ENCODE peak calls at places on chromosome 6, in six cellular contexts. T is adrenal gland, A is neuronal stem cell, E is mesenchymal stem cell, V is heart left ventricle, Y is H1. S is an unnamed sample.

GRCh38 chr6:170206931-170207431 is 83.9 kb downstream of the DLL1 start:
- DNase-seq in T (peak; percentile 12), A (no peak), E (no peak), V (no peak), Y (no peak), S (no peak)

GRCh38 chr6:78483546-78483945 is 383.8 kb upstream of the IRAK1BP1 start:
- DNase-seq in T (no peak), A (no peak), E (no peak), V (no peak), Y (no peak), S (no peak)

GRCh38 chr6:106527979-106528378 is 101.3 kb downstream of the RTN4IP1 start:
- DNase-seq in T (no peak), A (no peak), E (peak; percentile 84), V (no peak), Y (no peak), S (peak; percentile 89)

GRCh38 chr6:105819774-105820173 is 266.4 kb upstream of the PRDM1 start:
- DNase-seq in T (no peak), A (no peak), E (no peak), V (no peak), Y (no peak), S (no peak)

GRCh38 chr6:40610229-40610628 is 23.1 kb upstream of the LRFN2 start:
- DNase-seq in T (no peak), A (no peak), E (no peak), V (no peak), Y (no peak), S (no peak)

GRCh38 chr6:67009818-67010217 is 1302.8 kb upstream of the EYS start:
- DNase-seq in T (no peak), A (no peak), E (no peak), V (no peak), Y (peak; percentile 3), S (peak; percentile 10)

GRCh38 chr6:31225735-31226134 is 46.2 kb downstream of the HLA-C start:
- DNase-seq in T (no peak), A (no peak), E (no peak), V (no peak), Y (no peak), S (no peak)

GRCh38 chr6:130307752-130308361 is 58.0 kb upstream of the TMEM200A start:
- DNase-seq in T (no peak), A (no peak), E (peak; percentile 67), V (no peak), Y (no peak), S (peak; percentile 81)

DNA sequence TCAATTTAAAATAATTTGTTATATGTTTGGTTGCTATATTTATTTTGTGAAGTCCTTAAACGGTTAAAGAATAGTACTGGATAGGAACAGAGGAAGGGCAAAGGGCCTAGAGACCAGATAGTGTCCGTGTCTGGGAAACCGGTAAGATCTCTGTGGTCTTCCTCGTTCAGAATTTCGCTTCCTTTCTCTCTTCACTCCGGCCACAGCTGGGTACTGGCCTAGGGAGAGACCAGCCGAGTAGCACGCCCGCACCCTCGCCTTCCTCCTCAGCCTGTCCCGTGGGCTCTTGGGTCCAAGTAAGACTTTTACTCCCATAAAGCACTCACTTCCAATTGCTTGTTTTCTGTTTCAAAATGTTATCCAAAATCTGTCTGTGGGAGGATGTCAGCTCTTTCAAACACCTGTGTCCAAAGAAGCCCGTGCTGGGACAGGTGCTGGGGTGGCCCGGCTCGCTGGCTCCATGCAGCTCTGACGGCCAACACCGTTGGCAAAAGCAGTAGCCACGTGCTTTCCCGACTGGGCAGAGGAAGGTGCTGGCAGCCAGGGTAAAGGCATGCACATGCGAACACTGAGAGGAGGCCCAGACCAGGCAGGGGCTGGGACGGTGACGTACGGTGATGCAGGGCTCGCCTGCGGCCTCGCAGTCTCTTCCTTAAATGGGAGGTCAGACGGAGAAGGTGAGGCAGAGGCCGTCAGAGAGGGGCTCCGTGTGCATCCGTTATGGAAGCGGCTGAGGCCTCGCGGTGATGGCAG is 112.2 kb downstream of the IRF4 start:
- DNase-seq in T (no peak), A (no peak), E (no peak), V (peak; percentile 56), Y (no peak), S (no peak)
- H3K27ac ChIP-seq in T (no peak overlapping the region), A (no peak overlapping the region), E (no peak overlapping the region), V (no peak overlapping the region), Y (no peak overlapping the region), S (no peak overlapping the region)

DNA sequence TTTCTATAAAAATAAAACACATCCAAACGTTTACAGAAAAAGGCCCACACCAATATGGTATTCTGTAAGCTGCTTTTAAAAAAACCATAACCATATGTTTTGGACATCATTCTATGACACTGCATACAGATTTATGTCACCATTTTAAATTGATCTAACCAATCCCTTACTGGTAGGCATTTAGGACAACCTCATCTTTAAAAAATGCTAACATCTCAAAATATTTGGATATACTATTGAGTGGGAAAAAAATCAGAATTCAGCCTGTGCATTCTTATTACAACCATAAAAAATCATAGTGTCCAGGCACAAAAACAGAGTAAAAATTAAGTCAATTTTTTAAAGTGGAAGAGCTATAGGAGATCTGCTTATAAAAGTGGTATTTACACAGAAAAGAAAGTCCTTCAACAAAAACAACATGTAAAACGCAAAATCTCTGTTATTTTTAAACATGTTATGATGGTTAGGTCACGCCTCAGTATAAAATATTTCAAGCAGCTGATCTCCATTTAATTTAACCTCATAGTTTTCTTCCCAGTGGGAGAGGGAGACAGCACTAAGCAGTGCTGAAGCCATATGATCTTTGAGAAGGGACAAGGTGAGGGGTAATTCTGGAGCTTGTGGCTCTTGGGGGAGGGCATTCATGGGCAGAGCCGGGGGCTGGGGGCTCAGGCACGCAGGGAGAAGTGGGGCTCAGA is 21.2 kb downstream of the TRAM2 start:
- DNase-seq in T (no peak), A (no peak), E (no peak), V (no peak), Y (no peak), S (no peak)
- H3K4me1 ChIP-seq in T (peaks cover 25% of the 10 kb centered on the region), A (peaks cover 29% of the 10 kb centered on the region), E (peaks cover 36% of the 10 kb centered on the region), V (no peaks in the 10 kb centered on the region), Y (peaks cover 30% of the 10 kb centered on the region), S (peaks cover 24% of the 10 kb centered on the region)

GRCh38 chr6:11766056-11766455 is 12.5 kb downstream of the ADTRP start:
- DNase-seq in T (no peak), A (no peak), E (peak; percentile 56), V (no peak), Y (no peak), S (no peak)
- H3K27ac ChIP-seq in T (peak overlapping the region; percentile 57), A (no peak overlapping the region), E (peak overlapping the region; percentile 95), V (no peak overlapping the region), Y (no peak overlapping the region), S (peak overlapping the region; percentile 79)

GRCh38 chr6:44120692-44121443 is 6.4 kb downstream of the MRPL14 start:
- DNase-seq in T (no peak), A (no peak), E (no peak), V (no peak), Y (no peak), S (no peak)
- H3K4me1 ChIP-seq in T (peaks cover 95% of the 10 kb centered on the region), A (peaks cover 16% of the 10 kb centered on the region), E (peaks cover 33% of the 10 kb centered on the region), V (peaks cover 4% of the 10 kb centered on the region), Y (peaks cover 10% of the 10 kb centered on the region), S (peaks cover 46% of the 10 kb centered on the region)

DNA sequence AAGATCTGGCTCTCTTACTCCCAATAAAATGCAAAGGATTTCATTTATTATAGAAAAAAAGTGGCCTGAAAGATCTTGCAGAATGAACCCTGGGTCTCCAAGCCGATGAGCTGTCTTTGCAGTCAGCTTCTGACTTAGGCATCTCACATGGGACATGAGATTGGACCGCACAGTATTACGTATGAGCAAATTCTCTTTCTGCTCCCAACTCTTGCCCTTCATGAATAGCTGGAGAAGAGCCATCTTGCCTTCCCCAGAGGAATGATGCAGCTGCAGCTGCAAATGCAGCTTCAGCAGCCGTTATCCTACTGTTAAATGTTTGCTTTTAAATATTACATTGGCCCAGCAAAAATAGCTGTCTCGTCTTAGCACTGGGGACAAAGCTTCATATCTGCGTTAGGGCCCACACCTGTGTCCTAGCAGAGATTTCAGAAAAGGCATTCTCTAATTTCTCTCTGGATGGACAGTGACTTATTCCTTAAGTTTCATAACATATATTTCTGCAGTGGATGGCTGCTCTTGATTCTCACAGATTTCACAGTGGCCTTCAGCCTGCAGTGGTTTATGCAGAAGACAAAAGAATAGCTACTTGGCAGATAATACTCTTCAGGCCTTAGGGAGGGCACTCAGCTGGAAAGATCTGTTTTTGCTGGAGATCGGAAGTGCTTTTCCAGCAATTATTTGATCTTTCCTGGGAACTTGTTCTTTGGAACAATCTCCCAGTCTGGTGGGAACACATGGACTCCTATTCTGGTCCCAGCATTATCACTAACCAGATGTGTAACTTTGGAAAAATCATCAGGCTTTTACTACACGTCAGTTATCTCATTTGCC is 129.2 kb downstream of the FYN start:
- DNase-seq in T (no peak), A (no peak), E (no peak), V (peak; percentile 78), Y (no peak), S (no peak)
- H3K27ac ChIP-seq in T (no peak overlapping the region), A (no peak overlapping the region), E (no peak overlapping the region), V (peak overlapping the region; percentile 80), Y (no peak overlapping the region), S (no peak overlapping the region)

GRCh38 chr6:37559060-37559459 is 59.4 kb upstream of the CCDC167 start:
- DNase-seq in T (no peak), A (no peak), E (no peak), V (no peak), Y (no peak), S (no peak)

GRCh38 chr6:37558646-37559045 is 59.0 kb upstream of the CCDC167 start:
- DNase-seq in T (no peak), A (no peak), E (no peak), V (no peak), Y (no peak), S (no peak)

GRCh38 chr6:37558158-37558557 is 58.5 kb upstream of the CCDC167 start:
- DNase-seq in T (no peak), A (no peak), E (no peak), V (no peak), Y (no peak), S (no peak)

GRCh38 chr6:37560737-37561103 is 61.0 kb upstream of the CCDC167 start:
- DNase-seq in T (no peak), A (no peak), E (no peak), V (no peak), Y (no peak), S (no peak)

DNA sequence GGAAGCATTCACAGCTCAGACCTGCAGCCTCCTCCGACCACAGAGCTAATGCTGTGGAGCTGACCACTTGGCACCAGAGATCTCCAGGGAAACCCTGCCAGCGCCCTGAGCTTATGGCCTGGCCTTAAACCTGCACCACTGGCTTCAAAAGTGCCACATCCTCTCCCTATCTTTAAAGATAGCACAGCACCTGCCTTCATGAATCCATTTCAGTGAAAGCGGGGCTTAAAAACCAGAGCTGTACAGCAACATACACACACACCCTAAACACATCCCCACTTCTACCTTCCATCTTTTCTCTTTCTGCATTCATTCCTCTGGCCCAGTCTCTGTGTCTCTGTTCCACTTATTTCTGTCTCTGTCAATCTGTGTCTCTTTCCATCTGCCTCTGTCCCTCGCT is 59.8 kb upstream of the CCDC167 start:
- DNase-seq in T (no peak), A (no peak), E (no peak), V (no peak), Y (no peak), S (no peak)
- H3K4me1 ChIP-seq in T (no peaks in the 10 kb centered on the region), A (peaks cover 45% of the 10 kb centered on the region), E (peaks cover 24% of the 10 kb centered on the region), V (no peaks in the 10 kb centered on the region), Y (peaks cover 5% of the 10 kb centered on the region), S (peaks cover under 1% of the 10 kb centered on the region)

S was measured in foreskin keratinocyte.